ENCODE peak calls at places on chromosome 20, in six cellular contexts. R is fibroblast of the aortic adventitia, Q is Caco-2, U is AG09319, L is BJ, S is gastrocnemius medialis. H is an unnamed sample.

GRCh38 chr20:54061106-54061881 is 9.1 kb downstream of the BCAS1 start:
- DNase-seq in R (peak), S (no peak), L (no peak), U (no peak), Q (no peak), H (no peak)

GRCh38 chr20:22438346-22438745 is 146.0 kb downstream of the FOXA2 start:
- DNase-seq in U (no peak), S (no peak), Q (no peak), L (no peak), R (no peak), H (no peak)

GRCh38 chr20:41734506-41734945 is 116.3 kb upstream of the CHD6 start:
- DNase-seq in S (no peak), R (peak), U (no peak), L (no peak), Q (peak), H (peak)

GRCh38 chr20:30811896-30812671 is 445.4 kb upstream of the DEFB115 start:
- DNase-seq in L (no peak), R (peak), Q (no peak), U (peak), S (no peak), H (peak)

GRCh38 chr20:7010584-7010983 is 243.1 kb downstream of the BMP2 start:
- DNase-seq in Q (no peak), R (peak), S (no peak), L (no peak), U (no peak), H (no peak)

GRCh38 chr20:14721926-14722325 is 384.5 kb upstream of the FLRT3 start:
- DNase-seq in U (no peak), Q (no peak), R (peak), S (no peak), L (no peak), H (no peak)

GRCh38 chr20:32368930-32369329 is 10.8 kb downstream of the ASXL1 start:
- DNase-seq in U (no peak), R (peak), L (no peak), S (no peak), Q (no peak), H (no peak)

GRCh38 chr20:6469695-6470094 is 297.8 kb upstream of the BMP2 start:
- DNase-seq in L (no peak), R (no peak), Q (no peak), U (no peak), S (no peak), H (no peak)

GRCh38 chr20:4437131-4437530 is 284.6 kb upstream of the PRND start:
- DNase-seq in Q (no peak), S (no peak), U (no peak), R (no peak), L (no peak), H (no peak)

GRCh38 chr20:44098256-44098630 is 88.7 kb downstream of the JPH2 start:
- DNase-seq in Q (no peak), U (no peak), S (no peak), L (no peak), R (no peak), H (no peak)

GRCh38 chr20:9515761-9516657 is 1.6 kb downstream of the LAMP5 start:
- DNase-seq in R (peak), U (no peak), Q (no peak), S (no peak), L (no peak), H (no peak)

GRCh38 chr20:43388267-43389081 is 69.2 kb upstream of the SRSF6 start:
- DNase-seq in S (no peak), R (peak), U (no peak), L (no peak), Q (no peak), H (no peak)

GRCh38 chr20:63578224-63579016 is 4.4 kb upstream of the HELZ2 start:
- DNase-seq in U (no peak), Q (no peak), S (no peak), R (no peak), L (no peak), H (no peak)
- TF ChIP-seq CTCF in U (no peak), Q (no peak), S (no peak), R (no peak), L (no peak), H (no peak)

GRCh38 chr20:49983123-49983847 is 505 bp downstream of the SNAI1 start:
- DNase-seq in U (no peak), S (no peak), L (no peak), R (no peak), Q (no peak), H (no peak)

GRCh38 chr20:49981218-49982071 is 1.3 kb upstream of the SNAI1 start:
- DNase-seq in L (no peak), Q (no peak), U (no peak), S (no peak), R (no peak), H (no peak)

GRCh38 chr20:49983848-49984408 is 1.1 kb downstream of the SNAI1 start:
- DNase-seq in R (peak), S (no peak), Q (no peak), U (no peak), L (no peak), H (no peak)

GRCh38 chr20:49982072-49982345 is 771 bp upstream of the SNAI1 start:
- DNase-seq in U (no peak), L (no peak), Q (no peak), R (no peak), S (no peak), H (no peak)

DNA sequence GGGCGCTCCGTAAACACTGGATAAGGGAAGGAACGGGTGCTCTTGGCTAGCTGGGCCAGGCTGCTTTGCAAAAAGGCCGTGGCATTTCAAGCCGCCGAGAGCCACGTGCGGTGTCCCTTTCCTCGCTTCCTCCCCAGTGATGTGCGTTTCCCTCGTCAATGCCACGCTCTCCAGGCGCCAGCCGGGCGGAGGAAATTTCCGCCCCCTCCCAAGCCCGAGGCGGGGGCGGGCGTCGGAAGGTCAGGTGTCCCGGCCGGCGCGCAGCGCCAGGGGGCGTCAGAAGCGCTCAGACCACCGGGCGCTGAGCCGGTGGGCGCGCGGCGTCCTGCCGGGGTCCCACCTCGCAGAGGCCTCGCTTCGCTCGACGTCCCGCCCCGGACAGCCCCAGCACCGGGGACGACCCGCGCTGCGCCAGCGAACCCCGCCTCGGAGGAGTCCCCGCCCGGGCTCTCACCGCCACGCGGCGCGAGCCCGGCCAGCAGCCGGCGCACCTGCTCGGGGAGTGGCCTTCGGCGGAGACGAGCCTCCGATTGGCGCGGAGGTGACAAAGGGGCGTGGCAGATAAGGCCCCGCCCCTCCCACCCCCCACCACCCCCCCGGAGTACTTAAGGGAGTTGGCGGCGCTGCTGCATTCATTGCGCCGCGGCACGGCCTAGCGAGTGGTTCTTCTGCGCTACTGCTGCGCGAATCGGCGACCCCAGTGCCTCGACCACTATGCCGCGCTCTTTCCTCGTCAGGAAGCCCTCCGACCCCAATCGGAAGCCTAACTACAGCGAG is at the start of gene SNAI1:
- DNase-seq in L (no peak), R (peak), Q (peak), S (peak), U (peak), H (peak)
- TF ChIP-seq CTCF in L (peak), R (peak), Q (peak), S (peak), U (peak), H (peak)

GRCh38 chr20:2276015-2276414 is 19.8 kb upstream of the TGM3 start:
- DNase-seq in R (no peak), Q (no peak), S (no peak), L (no peak), U (no peak), H (no peak)
- TF ChIP-seq CTCF in R (no peak), Q (peak), S (no peak), L (no peak), U (no peak), H (peak)

GRCh38 chr20:62625516-62625915 is 16.8 kb upstream of the SLCO4A1 start:
- DNase-seq in R (no peak), S (no peak), Q (no peak), U (no peak), L (no peak), H (no peak)

GRCh38 chr20:62622877-62623487 is 19.3 kb upstream of the SLCO4A1 start:
- DNase-seq in U (no peak), Q (no peak), S (no peak), L (no peak), R (no peak), H (no peak)

GRCh38 chr20:62623488-62624324 is 18.6 kb upstream of the SLCO4A1 start:
- DNase-seq in Q (peak), L (peak), S (peak), U (peak), R (peak), H (peak)

GRCh38 chr20:62624719-62625455 is 17.4 kb upstream of the SLCO4A1 start:
- DNase-seq in L (no peak), Q (no peak), R (no peak), U (no peak), S (no peak), H (no peak)

DNA sequence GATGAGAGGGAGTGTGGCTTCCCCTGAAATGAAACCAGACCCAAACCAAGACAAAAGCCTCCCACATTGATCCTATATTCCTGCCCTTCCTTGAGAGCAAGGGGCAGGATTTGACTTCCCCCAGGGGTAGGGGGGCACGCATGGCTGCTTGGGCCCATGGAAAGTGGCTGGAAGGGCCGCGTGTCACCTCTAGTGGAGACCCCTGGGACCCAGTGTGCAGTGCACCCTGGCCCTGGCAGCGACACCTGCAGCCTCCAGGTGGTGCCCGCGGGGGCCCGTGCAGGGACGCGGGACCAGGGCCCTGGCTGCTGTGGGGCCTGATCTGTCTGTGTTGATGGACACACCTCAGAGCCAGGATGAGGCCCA is 18.0 kb upstream of the SLCO4A1 start:
- DNase-seq in Q (no peak), S (no peak), R (no peak), L (no peak), U (no peak), H (no peak)
- TF ChIP-seq CTCF in Q (no peak), S (no peak), R (no peak), L (no peak), U (no peak), H (no peak)

GRCh38 chr20:1440024-1440423 is 26.6 kb downstream of the NSFL1C start:
- DNase-seq in Q (no peak), U (no peak), S (no peak), L (no peak), R (no peak), H (peak)
- TF ChIP-seq CTCF in Q (peak), U (peak), S (no peak), L (peak), R (peak), H (peak)

GRCh38 chr20:36499723-36500501 is 41.4 kb upstream of the MYL9 start:
- DNase-seq in L (peak), R (no peak), U (no peak), Q (no peak), S (no peak), H (peak)

GRCh38 chr20:36507746-36508145 is 33.6 kb upstream of the MYL9 start:
- DNase-seq in R (no peak), Q (no peak), U (no peak), S (no peak), L (no peak), H (no peak)

GRCh38 chr20:36506253-36506652 is 35.1 kb upstream of the MYL9 start:
- DNase-seq in Q (no peak), R (no peak), L (no peak), U (no peak), S (no peak), H (peak)

GRCh38 chr20:36501367-36502006 is 39.8 kb upstream of the MYL9 start:
- DNase-seq in Q (no peak), U (no peak), R (no peak), L (no peak), S (no peak), H (no peak)

GRCh38 chr20:36504295-36504694 is 37.0 kb upstream of the MYL9 start:
- DNase-seq in S (no peak), L (no peak), U (no peak), R (no peak), Q (no peak), H (no peak)
- TF ChIP-seq CTCF in S (no peak), L (no peak), U (no peak), R (peak), Q (peak), H (peak)

DNA sequence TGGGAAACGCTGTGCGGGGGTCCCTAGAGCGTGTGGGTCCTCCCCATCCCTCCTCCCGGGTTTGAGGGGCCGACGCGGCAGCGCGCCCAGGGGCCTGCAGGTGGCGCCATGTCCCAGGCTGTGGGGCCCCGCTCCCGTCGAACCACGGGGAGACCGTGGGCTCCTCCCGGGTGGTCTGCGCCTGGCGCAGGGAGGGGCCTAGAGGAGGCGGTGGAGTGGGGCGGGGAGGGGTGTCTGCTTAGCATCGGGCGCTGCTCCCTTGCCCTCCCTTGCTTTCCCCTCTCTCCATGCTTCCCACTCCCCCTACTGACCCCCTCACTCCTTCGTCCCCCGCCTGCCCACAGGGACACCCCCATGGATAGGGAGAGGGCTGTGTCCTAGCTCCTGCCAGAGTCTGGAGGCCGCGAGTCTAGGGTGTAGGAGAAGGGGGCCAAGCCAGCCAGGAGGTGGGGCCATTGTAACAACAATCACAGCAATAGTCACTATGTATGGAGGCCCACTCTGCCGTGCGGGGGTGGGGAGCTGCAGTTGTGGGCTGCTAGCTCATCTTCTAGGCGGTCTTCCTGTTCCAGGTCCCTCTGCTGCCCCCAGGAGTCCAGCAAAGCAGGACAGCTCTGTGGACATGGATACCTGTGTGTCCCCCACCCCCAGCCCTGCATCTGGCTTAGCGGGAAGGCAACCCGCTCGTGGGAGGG is 51.7 kb downstream of the CHMP4B start:
- DNase-seq in U (peak), R (peak), Q (peak), S (no peak), L (no peak), H (peak)
- TF ChIP-seq CTCF in U (peak), R (peak), Q (peak), S (peak), L (peak), H (peak)

H was measured in HFFc6.